ENCODE peak calls at places on chromosome 11, in eight cellular contexts. Y, X, P, G, C, H, B and U are unnamed samples.

GRCh38 chr11:111982019-111982464 is 43.2 kb upstream of the DLAT start:
- DNase-seq in C (no peak), X (peak; percentile 3), B (peak; percentile 73), G (peak; percentile 57), P (no peak), Y (no peak), H (peak; percentile 89), U (no peak)

GRCh38 chr11:124892750-124893454 is 4.8 kb downstream of the ROBO4 start:
- DNase-seq in C (no peak), G (no peak), X (no peak), B (no peak), Y (no peak), H (no peak), P (no peak), U (no peak)

GRCh38 chr11:116821050-116821918 is 1.8 kb downstream of the APOA4 start:
- DNase-seq in G (no peak), B (no peak), Y (no peak), X (no peak), P (no peak), C (no peak), H (no peak), U (no peak)

GRCh38 chr11:131571571-131571970 is 201.2 kb downstream of the NTM start:
- DNase-seq in Y (no peak), C (no peak), X (no peak), H (no peak), G (no peak), B (no peak), P (no peak), U (no peak)

GRCh38 chr11:112343368-112344039 is 82.8 kb upstream of the PLET1 start:
- DNase-seq in P (no peak), H (no peak), C (no peak), Y (no peak), B (no peak), G (no peak), X (no peak), U (no peak)

GRCh38 chr11:66438009-66438503 is 592 bp downstream of the MRPL11 start:
- DNase-seq in P (no peak), X (no peak), G (no peak), H (peak; percentile 26), Y (no peak), B (no peak), C (no peak), U (no peak)

GRCh38 chr11:2794947-2795346 is 90.6 kb downstream of the CDKN1C start:
- DNase-seq in G (no peak), P (no peak), H (no peak), C (no peak), X (no peak), Y (no peak), B (no peak), U (no peak)

GRCh38 chr11:1515082-1516060 is 28.8 kb upstream of the MOB2 start:
- DNase-seq in Y (peak; percentile 33), X (peak; percentile 81), B (peak; percentile 87), P (peak; percentile 28), G (peak; percentile 55), H (peak; percentile 85), C (no peak), U (no peak)

GRCh38 chr11:1557904-1558831 is 13.9 kb downstream of the DUSP8 start:
- DNase-seq in B (peak; percentile 53), H (peak; percentile 71), Y (no peak), X (no peak), P (peak; percentile 38), G (no peak), C (no peak), U (peak; percentile 30)

GRCh38 chr11:32435511-32435946 is at the start of gene WT1:
- DNase-seq in G (no peak), B (no peak), C (peak; percentile 53), X (no peak), H (no peak), Y (no peak), P (no peak), U (no peak)

GRCh38 chr11:120773501-120774031 is 250.3 kb upstream of the TBCEL start:
- DNase-seq in P (peak; percentile 14), G (no peak), H (peak; percentile 28), C (no peak), Y (no peak), X (no peak), B (no peak), U (no peak)

GRCh38 chr11:74684661-74685060 is 46.6 kb downstream of the CHRDL2 start:
- DNase-seq in B (no peak), G (no peak), P (no peak), C (no peak), H (no peak), X (no peak), Y (no peak), U (no peak)

GRCh38 chr11:61516191-61516590 is 7.6 kb downstream of the LRRC10B start:
- DNase-seq in B (no peak), H (no peak), P (no peak), G (no peak), C (no peak), X (no peak), Y (no peak), U (no peak)

GRCh38 chr11:118530180-118530682 is 761 bp upstream of the TMEM25 start:
- DNase-seq in B (no peak), C (no peak), Y (no peak), G (no peak), H (no peak), P (no peak), X (no peak), U (no peak)

GRCh38 chr11:70420008-70420464 is 21.7 kb downstream of the CTTN start:
- DNase-seq in B (no peak), Y (no peak), P (no peak), H (no peak), C (peak; percentile 78), X (no peak), G (no peak), U (no peak)

GRCh38 chr11:45145421-45146071 is 893 bp upstream of the PRDM11 start:
- DNase-seq in C (no peak), P (peak; percentile 15), G (no peak), Y (no peak), H (peak; percentile 61), X (no peak), B (peak; percentile 15), U (no peak)